ENCODE peak calls at places on chromosomes 13 and 19, in five cellular contexts. R is stimulated activated CD8-positive, alpha-beta memory T cell treated with anti-CD3 and anti-CD28 coated beads, Interleukin-15, amount 100 ng/mL, for 4 hours; D is ecto neural progenitor cell; H is naive thymus-derived CD8-positive, alpha-beta T cell; N is colonic mucosa. Y is an unnamed sample.

GRCh38 chr13:99155821-99156220 is 44.8 kb upstream of the UBAC2 start:
- DNase-seq in R (no peak), D (no peak), H (no peak), N (no peak), Y (no peak)

GRCh38 chr19:5804516-5805464 is at the start of gene NRTN:
- DNase-seq in R (no peak), D (peak; percentile 82), H (no peak), N (peak; percentile 67), Y (no peak)

GRCh38 chr19:325937-326565 is 18.5 kb downstream of the MIER2 start:
- DNase-seq in R (no peak), D (no peak), H (no peak), N (no peak), Y (no peak)

GRCh38 chr19:22882797-22883196 is 50.7 kb downstream of the ZNF723 start:
- DNase-seq in R (no peak), D (no peak), H (no peak), N (no peak), Y (peak; percentile 5)

GRCh38 chr19:2337329-2337707 is 8.8 kb downstream of the SPPL2B start:
- DNase-seq in R (no peak), D (peak; percentile 85), H (no peak), N (no peak), Y (peak; percentile 76)

GRCh38 chr19:31160346-31160926 is 188.8 kb downstream of the TSHZ3 start:
- DNase-seq in R (no peak), D (no peak), H (no peak), N (no peak), Y (no peak)

GRCh38 chr13:58343081-58343480 is 711.5 kb downstream of the PCDH17 start:
- DNase-seq in R (no peak), D (no peak), H (no peak), N (no peak), Y (no peak)

GRCh38 chr19:46841458-46842083 is 9.1 kb downstream of the AP2S1 start:
- DNase-seq in R (no peak), D (no peak), H (no peak), N (no peak), Y (peak; percentile 55)

GRCh38 chr13:61095885-61096284 is 319.8 kb downstream of the PCDH20 start:
- DNase-seq in R (no peak), D (no peak), H (no peak), N (no peak), Y (no peak)

GRCh38 chr19:2578391-2578826 is 102.5 kb downstream of the GADD45B start:
- DNase-seq in R (no peak), D (no peak), H (no peak), N (peak; percentile 52), Y (peak; percentile 48)

GRCh38 chr13:98976338-98976737 is 1.5 kb downstream of the DOCK9 start:
- DNase-seq in R (no peak), D (no peak), H (no peak), N (no peak), Y (no peak)

GRCh38 chr13:113903912-113904311 is 40.0 kb upstream of the GAS6 start:
- DNase-seq in R (no peak), D (no peak), H (no peak), N (peak; percentile 5), Y (no peak)

GRCh38 chr13:37194428-37194861 is 89.0 kb upstream of the CSNK1A1L start:
- DNase-seq in R (no peak), D (no peak), H (no peak), N (no peak), Y (no peak)

GRCh38 chr13:71661921-71662320 is 205.1 kb downstream of the DACH1 start:
- DNase-seq in R (no peak), D (no peak), H (no peak), N (no peak), Y (no peak)

GRCh38 chr13:21402586-21403307 is 56.4 kb downstream of the ZDHHC20 start:
- DNase-seq in R (no peak), D (no peak), H (no peak), N (no peak), Y (peak; percentile 20)

GRCh38 chr19:32464279-32464678 is 58.7 kb downstream of the DPY19L3 start:
- DNase-seq in R (no peak), D (no peak), H (no peak), N (no peak), Y (peak; percentile 57)

GRCh38 chr19:39671739-39672363 is 16.1 kb downstream of the LGALS16 start:
- DNase-seq in R (no peak), D (no peak), H (peak; percentile 76), N (peak; percentile 33), Y (peak; percentile 76)

GRCh38 chr19:50818859-50819472 is 4.6 kb downstream of the KLK1 start:
- DNase-seq in R (no peak), D (no peak), H (no peak), N (no peak), Y (peak; percentile 50)

GRCh38 chr19:48991823-48992570 is 1.1 kb downstream of the GYS1 start:
- DNase-seq in R (no peak), D (peak; percentile 65), H (no peak), N (peak; percentile 78), Y (peak; percentile 50)

GRCh38 chr19:7356899-7357627 is 8.3 kb downstream of the ARHGEF18 start:
- DNase-seq in R (no peak), D (no peak), H (no peak), N (no peak), Y (no peak)

GRCh38 chr13:51804295-51805172 is 571 bp upstream of the DHRS12 start:
- DNase-seq in R (peak; percentile 17), D (no peak), H (peak; percentile 73), N (peak; percentile 45), Y (no peak)

GRCh38 chr19:20472854-20473253 is 92.7 kb downstream of the ZNF737 start:
- DNase-seq in R (no peak), D (no peak), H (no peak), N (no peak), Y (no peak)

Y was measured in SW480.